ENCODE peak calls at places on chromosomes 2 and 18, in eight cellular contexts. P is neuronal stem cell, T is uterus, L is cardiac muscle cell, M is sigmoid colon, I is GM23248, Y is endodermal cell, C is neural progenitor cell. A is an unnamed sample. For H3K27me3 and H3K9me3, the result is how much of the 10 kb centered on the place peaks cover.

GRCh38 chr2:96700086-96700485 is 39.8 kb downstream of the LMAN2L start:
- DNase-seq in P (no peak), T (no peak), L (no peak), M (peak), I (no peak), Y (no peak), C (no peak), A (peak)

GRCh38 chr18:35343488-35343935 is 708 bp downstream of the ZNF24 start:
- DNase-seq in P (no peak), T (no peak), L (no peak), M (no peak), I (no peak), Y (no peak), C (no peak), A (no peak)

GRCh38 chr2:128215897-128216645 is 102.6 kb downstream of the HS6ST1 start:
- DNase-seq in P (no peak), T (no peak), L (no peak), M (no peak), I (no peak), Y (no peak), C (no peak), A (no peak)

GRCh38 chr2:31382452-31383120 is 32.0 kb downstream of the XDH start:
- DNase-seq in P (no peak), T (no peak), L (no peak), M (no peak), I (peak), Y (peak), C (no peak), A (no peak)

GRCh38 chr2:239441261-239441701 is 40.5 kb upstream of the HDAC4 start:
- DNase-seq in P (no peak), T (no peak), L (no peak), M (no peak), I (no peak), Y (no peak), C (peak), A (no peak)

GRCh38 chr2:210584834-210585233 is 28.4 kb downstream of the CPS1 start:
- DNase-seq in P (no peak), T (no peak), L (no peak), M (no peak), I (no peak), Y (no peak), C (no peak), A (no peak)

GRCh38 chr2:58853420-58853819 is 612.3 kb upstream of the FANCL start:
- DNase-seq in P (no peak), T (no peak), L (peak), M (no peak), I (no peak), Y (peak), C (peak), A (no peak)

GRCh38 chr2:216698895-216699294 is 3.5 kb upstream of the IGFBP5 start:
- DNase-seq in P (no peak), T (no peak), L (peak), M (peak), I (peak), Y (peak), C (peak), A (no peak)

GRCh38 chr2:85089464-85090072 is 43.6 kb upstream of the TCF7L1 start:
- DNase-seq in P (no peak), T (no peak), L (no peak), M (no peak), I (no peak), Y (peak), C (no peak), A (no peak)

GRCh38 chr2:134900151-134900550 is 18.5 kb upstream of the CCNT2 start:
- DNase-seq in P (no peak), T (no peak), L (no peak), M (no peak), I (peak), Y (no peak), C (no peak), A (no peak)

GRCh38 chr2:203871371-203871983 is 3.9 kb downstream of the CTLA4 start:
- DNase-seq in P (no peak), T (no peak), L (no peak), M (no peak), I (no peak), Y (no peak), C (no peak), A (no peak)

GRCh38 chr2:133817680-133818566 is 249.7 kb upstream of the NCKAP5 start:
- DNase-seq in P (no peak), T (no peak), L (no peak), M (no peak), I (peak), Y (no peak), C (no peak), A (no peak)
- H3K27ac ChIP-seq in P (no peak), T (no peak), L (no peak), M (no peak), I (peak), Y (no peak), C (no peak), A (no peak)

GRCh38 chr2:176100547-176101140 is 1.0 kb downstream of the HOXD12 start:
- DNase-seq in P (no peak), T (no peak), L (no peak), M (peak), I (no peak), Y (peak), C (no peak), A (peak)
- H3K27me3 ChIP-seq in P (half or more), T (half or more), L (half or more), M (under half), I (under half), Y (half or more), C (half or more), A (half or more)

DNA sequence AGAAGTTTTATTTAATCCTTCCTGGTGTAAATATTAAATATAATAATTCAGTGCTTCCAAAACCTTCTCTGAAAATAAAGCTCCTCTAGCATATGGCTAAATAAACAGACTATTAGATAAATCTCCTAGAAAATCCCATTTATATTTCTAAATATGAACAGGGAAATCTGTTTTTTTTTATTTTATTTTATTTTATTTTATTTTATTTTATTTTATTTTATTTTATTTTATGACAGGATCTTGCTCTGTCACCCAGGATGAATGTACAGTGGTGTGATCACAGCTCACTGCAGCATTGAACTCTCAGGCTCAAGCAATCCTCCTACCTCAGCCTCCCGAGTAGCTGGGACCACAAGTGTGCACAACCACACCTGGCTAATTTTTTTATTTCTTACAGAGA is 673.5 kb downstream of the IRS1 start:
- DNase-seq in P (no peak), T (no peak), L (no peak), M (no peak), I (no peak), Y (no peak), C (no peak), A (no peak)
- H3K9me3 ChIP-seq in P (under half), T (under half), L (under half), M (under half), I (under half), Y (under half), C (under half), A (under half)

DNA sequence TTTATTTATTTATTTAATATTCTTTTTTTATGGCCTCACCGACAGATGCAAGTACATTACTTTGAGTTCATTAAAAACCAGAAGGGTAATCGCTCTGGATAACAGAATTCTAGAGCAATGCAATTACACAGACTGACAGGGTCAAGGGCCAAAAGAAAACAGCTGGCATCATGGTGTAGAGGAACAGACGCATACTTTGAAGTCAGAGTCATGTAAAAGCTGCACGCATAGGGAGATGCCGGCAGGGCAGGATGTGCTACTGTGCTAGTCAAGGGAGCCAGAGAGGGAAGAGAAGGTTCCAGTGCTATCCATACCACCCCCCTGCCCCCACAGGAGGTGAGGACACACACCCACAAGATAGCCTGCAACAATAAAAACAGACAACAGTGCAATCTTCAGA is 115.2 kb upstream of the TFCP2L1 start:
- DNase-seq in P (no peak), T (no peak), L (no peak), M (no peak), I (peak), Y (no peak), C (no peak), A (no peak)
- H3K27ac ChIP-seq in P (no peak), T (no peak), L (no peak), M (no peak), I (no peak), Y (no peak), C (no peak), A (no peak)

DNA sequence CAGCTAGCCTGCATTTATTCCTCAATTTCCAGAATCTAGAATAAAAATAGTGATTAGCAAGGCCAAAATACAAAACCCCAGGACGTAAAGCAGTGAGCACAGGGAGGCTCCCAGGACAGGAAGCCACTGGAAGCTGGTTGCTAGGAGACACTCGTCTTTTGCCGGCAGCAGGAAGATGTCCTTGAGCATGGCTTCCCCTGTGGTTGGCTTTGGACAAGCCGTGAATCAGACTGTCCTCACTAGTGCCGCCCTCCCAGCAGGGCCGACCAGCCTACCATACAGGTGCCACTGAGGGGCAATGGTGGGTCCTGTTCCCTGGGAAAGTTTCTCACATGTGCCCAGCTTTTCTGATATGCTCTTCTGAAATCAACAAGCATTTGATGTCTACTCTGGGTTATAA is 374.5 kb downstream of the MTX2 start:
- DNase-seq in P (no peak), T (peak), L (no peak), M (peak), I (no peak), Y (peak), C (no peak), A (no peak)
- H3K27me3 ChIP-seq in P (under half), T (under half), L (half or more), M (under half), I (under half), Y (half or more), C (half or more), A (half or more)

DNA sequence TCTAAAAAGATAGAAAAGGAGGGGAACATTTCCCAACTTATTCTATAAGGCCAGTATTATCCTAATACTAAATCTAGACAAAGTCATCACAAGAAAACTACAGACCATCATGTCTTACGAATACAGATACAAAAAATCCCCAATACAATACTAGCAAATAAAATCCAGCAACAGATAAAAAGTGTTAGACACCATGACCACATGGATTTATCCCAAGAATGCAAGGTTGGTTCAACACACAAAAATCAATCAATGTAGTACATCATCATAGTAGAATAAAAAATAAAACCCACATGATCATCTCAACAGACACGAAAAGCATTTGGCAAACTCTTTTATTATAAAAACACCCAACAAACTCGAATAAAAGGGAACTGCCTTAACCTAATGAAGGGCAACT is 18.5 kb downstream of the SLC66A2 start:
- DNase-seq in P (no peak), T (no peak), L (no peak), M (no peak), I (no peak), Y (no peak), C (no peak), A (no peak)
- H3K9me3 ChIP-seq in P (under half), T (under half), L (under half), M (under half), I (under half), Y (half or more), C (under half), A (under half)